ENCODE peak calls at places on chromosomes 4 and X, in six cellular contexts. E, I, T, N, O and P are unnamed samples. For H3K36me3, the result is how much of the 10 kb centered on the place peaks cover.

GRCh38 chrX:43655151-43655676 is 885 bp upstream of the MAOA start:
- DNase-seq in E (peak), I (peak), T (no peak), N (peak), O (peak), P (peak)

GRCh38 chr4:139552506-139552905 is 3.5 kb downstream of the SETD7 start:
- DNase-seq in E (no peak), I (no peak), T (no peak), N (no peak), O (no peak), P (no peak)

GRCh38 chr4:7263166-7263565 is 70.8 kb downstream of the SORCS2 start:
- DNase-seq in E (no peak), I (no peak), T (no peak), N (no peak), O (no peak), P (peak)

GRCh38 chrX:136936183-136936549 is 55.6 kb upstream of the RBMX start:
- DNase-seq in E (no peak), I (no peak), T (no peak), N (no peak), O (no peak), P (no peak)

GRCh38 chrX:25198891-25199290 is 183.1 kb upstream of the ARX start:
- DNase-seq in E (no peak), I (no peak), T (no peak), N (no peak), O (no peak), P (no peak)

GRCh38 chrX:1444896-1445480 is 7.7 kb downstream of the ASMTL start:
- DNase-seq in E (no peak), I (peak), T (no peak), N (no peak), O (no peak), P (no peak)

GRCh38 chr4:62898115-62898514 is 1511.1 kb downstream of the TECRL start:
- DNase-seq in E (no peak), I (no peak), T (no peak), N (no peak), O (no peak), P (no peak)

GRCh38 chr4:177393236-177393635 is 49.0 kb downstream of the AGA start:
- DNase-seq in E (no peak), I (no peak), T (no peak), N (no peak), O (no peak), P (no peak)

GRCh38 chrX:107775000-107775733 is 420 bp downstream of the TSC22D3 start:
- DNase-seq in E (peak), I (no peak), T (no peak), N (no peak), O (no peak), P (no peak)

GRCh38 chr4:90084277-90084966 is 42.8 kb upstream of the CCSER1 start:
- DNase-seq in E (no peak), I (no peak), T (no peak), N (no peak), O (no peak), P (no peak)

GRCh38 chr4:7710576-7711329 is 228.9 kb downstream of the AFAP1 start:
- DNase-seq in E (no peak), I (no peak), T (no peak), N (no peak), O (no peak), P (no peak)

GRCh38 chr4:153466637-153467153 is 535 bp downstream of the TMEM131L start:
- DNase-seq in E (no peak), I (peak), T (no peak), N (no peak), O (peak), P (no peak)

GRCh38 chr4:184911310-184911709 is 85.5 kb upstream of the ACSL1 start:
- DNase-seq in E (peak), I (no peak), T (no peak), N (peak), O (no peak), P (peak)

GRCh38 chr4:87570290-87570689 is 38.0 kb upstream of the DSPP start:
- DNase-seq in E (no peak), I (no peak), T (no peak), N (no peak), O (no peak), P (no peak)

GRCh38 chrX:132071260-132071659 is 48.2 kb downstream of the STK26 start:
- DNase-seq in E (no peak), I (no peak), T (peak), N (no peak), O (peak), P (peak)

GRCh38 chrX:57902633-57903032 is 7.6 kb downstream of the ZXDA start:
- DNase-seq in E (no peak), I (no peak), T (no peak), N (no peak), O (no peak), P (no peak)

GRCh38 chr4:139665690-139666529 is at the start of gene MGST2:
- DNase-seq in E (peak), I (peak), T (peak), N (peak), O (peak), P (peak)

GRCh38 chrX:76366972-76367371 is 60.5 kb upstream of the MAGEE1 start:
- DNase-seq in E (no peak), I (no peak), T (no peak), N (no peak), O (no peak), P (no peak)

GRCh38 chr4:87179751-87180150 is 40.7 kb downstream of the KLHL8 start:
- DNase-seq in E (no peak), I (no peak), T (no peak), N (peak), O (no peak), P (no peak)

GRCh38 chr4:33625762-33626161 is 2618.6 kb downstream of the ARAP2 start:
- DNase-seq in E (no peak), I (no peak), T (no peak), N (no peak), O (no peak), P (no peak)

GRCh38 chr4:95949136-95949765 is 109.4 kb downstream of the PDHA2 start:
- DNase-seq in E (no peak), I (no peak), T (no peak), N (peak), O (no peak), P (no peak)

GRCh38 chrX:114134465-114134864 is 449.4 kb upstream of the HTR2C start:
- DNase-seq in E (no peak), I (no peak), T (no peak), N (no peak), O (no peak), P (peak)

GRCh38 chrX:23902419-23902818 is 5.3 kb downstream of the APOO start:
- DNase-seq in E (peak), I (no peak), T (peak), N (peak), O (peak), P (peak)

GRCh38 chr4:143559757-143560147 is 46.2 kb downstream of the SMARCA5 start:
- DNase-seq in E (no peak), I (no peak), T (no peak), N (no peak), O (peak), P (no peak)

GRCh38 chr4:128675083-128675482 is 134.4 kb upstream of the JADE1 start:
- DNase-seq in E (no peak), I (no peak), T (no peak), N (no peak), O (no peak), P (no peak)

GRCh38 chr4:10765386-10765785 is 80.8 kb upstream of the CLNK start:
- DNase-seq in E (no peak), I (no peak), T (no peak), N (no peak), O (no peak), P (no peak)

GRCh38 chrX:136476501-136476900 is 11.2 kb upstream of the BRS3 start:
- DNase-seq in E (no peak), I (no peak), T (no peak), N (no peak), O (no peak), P (no peak)

GRCh38 chrX:73850124-73851013 is 287.4 kb downstream of the CHIC1 start:
- DNase-seq in E (peak), I (peak), T (peak), N (peak), O (peak), P (peak)

GRCh38 chr4:24089831-24090531 is 200.1 kb upstream of the PPARGC1A start:
- DNase-seq in E (no peak), I (no peak), T (no peak), N (peak), O (no peak), P (peak)

GRCh38 chr4:171812377-171813194 is 618 bp upstream of the GALNTL6 start:
- DNase-seq in E (no peak), I (no peak), T (no peak), N (no peak), O (peak), P (no peak)

GRCh38 chr4:142974331-142974730 is 128.2 kb upstream of the INPP4B start:
- DNase-seq in E (no peak), I (no peak), T (no peak), N (no peak), O (no peak), P (no peak)

GRCh38 chr4:155047755-155048154 is 160.7 kb upstream of the NPY2R start:
- DNase-seq in E (no peak), I (no peak), T (no peak), N (peak), O (no peak), P (peak)

GRCh38 chrX:19776753-19777152 is 110.6 kb downstream of the SH3KBP1 start:
- DNase-seq in E (no peak), I (no peak), T (no peak), N (no peak), O (no peak), P (no peak)

GRCh38 chrX:147962476-147962875 is 18.7 kb upstream of the FMR1NB start:
- DNase-seq in E (no peak), I (no peak), T (no peak), N (no peak), O (no peak), P (peak)

GRCh38 chrX:65999563-66000148 is 40.2 kb downstream of the VSIG4 start:
- DNase-seq in E (no peak), I (no peak), T (peak), N (no peak), O (no peak), P (no peak)

GRCh38 chrX:129981752-129982299 is 609 bp upstream of the BCORL1 start:
- DNase-seq in E (no peak), I (peak), T (peak), N (no peak), O (peak), P (no peak)

GRCh38 chrX:129981207-129981553 is 1.3 kb upstream of the BCORL1 start:
- DNase-seq in E (no peak), I (no peak), T (no peak), N (no peak), O (no peak), P (no peak)

GRCh38 chrX:129980540-129981206 is 1.8 kb upstream of the BCORL1 start:
- DNase-seq in E (peak), I (peak), T (no peak), N (no peak), O (peak), P (no peak)

GRCh38 chrX:129979207-129979920 is 3.1 kb upstream of the BCORL1 start:
- DNase-seq in E (no peak), I (no peak), T (no peak), N (no peak), O (no peak), P (no peak)

GRCh38 chrX:129980043-129980442 is 2.4 kb upstream of the BCORL1 start:
- DNase-seq in E (peak), I (peak), T (no peak), N (no peak), O (peak), P (no peak)
- H3K4me3 ChIP-seq in E (peak), I (no peak), T (no peak), N (peak), O (no peak), P (no peak)

GRCh38 chr4:79078339-79078738 is 139.1 kb upstream of the PAQR3 start:
- DNase-seq in E (peak), I (peak), T (no peak), N (no peak), O (no peak), P (no peak)

GRCh38 chr4:79074040-79074439 is 134.8 kb upstream of the PAQR3 start:
- DNase-seq in E (no peak), I (no peak), T (no peak), N (no peak), O (no peak), P (no peak)

GRCh38 chr4:79073471-79073870 is 134.2 kb upstream of the PAQR3 start:
- DNase-seq in E (no peak), I (no peak), T (no peak), N (no peak), O (no peak), P (no peak)
- H3K36me3 ChIP-seq in E (under half), I (under half), T (under half), N (under half), O (under half), P (under half)

GRCh38 chrX:7690842-7691241 is 152.1 kb upstream of the VCX start:
- DNase-seq in E (no peak), I (no peak), T (no peak), N (no peak), O (no peak), P (no peak)

GRCh38 chrX:7689791-7690412 is 153.1 kb upstream of the VCX start:
- DNase-seq in E (no peak), I (no peak), T (no peak), N (no peak), O (no peak), P (peak)
- TF ChIP-seq CTCF in E (no peak), I (no peak), T (no peak), N (no peak), O (no peak), P (no peak)

DNA sequence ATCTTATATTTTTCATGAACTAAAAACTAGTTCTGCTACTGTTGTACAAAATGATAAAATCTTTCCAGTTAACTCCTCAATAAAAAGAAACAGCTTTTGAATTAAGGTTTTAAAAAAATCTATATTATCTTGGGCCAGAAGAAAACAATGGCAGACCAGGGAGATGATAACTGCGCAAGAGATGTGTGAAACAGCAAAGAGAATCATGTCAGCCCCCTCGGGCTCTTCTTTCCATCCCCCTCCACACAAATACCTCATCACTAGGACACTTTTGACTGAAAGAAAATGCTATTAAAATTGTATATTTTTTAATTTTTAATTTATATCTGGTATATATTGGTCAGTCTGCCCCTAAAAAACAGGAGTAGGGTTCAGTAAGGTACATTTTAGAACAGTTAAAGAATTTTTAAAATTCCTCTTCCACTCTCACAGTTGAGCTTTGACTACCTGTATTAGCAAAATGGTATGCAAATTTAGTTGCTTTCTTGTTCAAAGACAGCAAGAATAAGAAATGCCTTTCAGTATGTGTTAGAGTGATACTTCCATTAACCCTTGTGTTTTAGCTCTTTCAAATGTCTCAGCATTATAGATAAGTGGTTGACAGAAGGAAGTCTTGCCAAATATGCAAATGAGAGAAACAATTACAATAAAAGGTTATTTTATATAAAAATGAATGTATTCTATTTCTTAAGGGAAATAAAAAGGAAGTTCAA is 36.4 kb upstream of the LCORL start:
- DNase-seq in E (no peak), I (no peak), T (no peak), N (no peak), O (no peak), P (no peak)
- H3K4me3 ChIP-seq in E (no peak), I (no peak), T (no peak), N (no peak), O (no peak), P (no peak)

DNA sequence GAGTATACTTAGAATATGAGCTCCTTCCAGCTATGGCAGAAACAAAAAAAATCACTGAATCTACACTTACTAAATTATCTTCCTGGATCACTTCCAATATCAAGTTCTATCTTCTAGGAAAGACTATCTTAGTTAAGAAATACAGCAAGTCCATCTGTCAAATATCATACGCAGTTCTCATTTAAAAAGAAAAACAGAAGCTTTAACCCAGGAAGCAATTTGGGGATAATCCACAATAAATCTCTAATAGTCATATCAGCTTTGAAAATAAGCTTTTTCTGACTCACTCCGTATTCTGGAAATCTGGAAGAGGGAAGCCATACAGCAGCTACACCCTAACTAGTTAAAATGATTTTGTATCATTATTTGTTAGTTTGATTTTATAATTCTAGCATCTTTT is 37.2 kb downstream of the NFXL1 start:
- DNase-seq in E (no peak), I (no peak), T (no peak), N (no peak), O (no peak), P (no peak)
- H3K36me3 ChIP-seq in E (under half), I (under half), T (half or more), N (under half), O (half or more), P (under half)

GRCh38 chr4:107757860-107758476 is 37.9 kb upstream of the PAPSS1 start:
- DNase-seq in E (no peak), I (no peak), T (peak), N (no peak), O (peak), P (peak)
- TF ChIP-seq CTCF in E (peak), I (peak), T (peak), N (no peak), O (peak), P (peak)

DNA sequence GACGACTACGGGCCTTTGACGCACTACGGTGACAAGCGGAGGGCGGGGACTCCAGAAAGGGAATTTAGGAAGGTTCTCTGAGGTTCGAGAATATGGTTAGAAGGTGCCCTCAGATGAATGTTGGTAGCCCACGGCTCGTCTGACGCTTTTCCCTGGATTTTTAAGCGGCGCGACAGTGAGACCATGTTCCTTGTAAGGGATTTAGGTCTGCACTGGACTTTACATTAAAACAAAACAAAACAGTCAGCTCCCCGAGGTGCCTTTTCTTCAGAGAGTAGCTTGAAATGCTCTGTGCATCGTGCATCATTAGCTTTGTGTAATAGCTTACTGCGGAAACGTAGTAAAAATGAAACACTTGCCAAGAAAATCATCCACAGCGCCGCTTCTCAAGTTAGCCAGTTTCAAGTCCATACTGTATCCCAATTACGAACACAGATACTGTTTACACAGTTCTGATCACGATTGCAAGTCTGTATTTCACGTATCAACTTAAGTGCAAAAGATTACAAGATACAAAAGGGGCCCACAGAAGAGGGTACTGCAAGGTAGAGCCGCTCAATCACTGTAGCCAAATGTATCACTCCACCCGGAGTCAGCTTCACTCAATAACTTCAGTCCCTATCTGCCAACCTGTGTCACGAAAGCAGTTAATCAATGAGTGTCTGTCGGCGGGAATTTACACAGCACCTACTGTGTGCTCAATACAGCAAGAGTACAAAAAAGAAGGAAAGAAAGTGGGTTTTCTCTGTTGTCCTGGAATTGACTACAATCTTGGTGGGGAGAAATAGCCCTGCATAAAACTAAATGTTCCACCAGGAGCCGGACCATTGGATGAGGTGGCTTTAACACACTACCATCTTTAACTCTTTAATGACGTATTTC is 525 bp upstream of the NKRF start:
- DNase-seq in E (no peak), I (no peak), T (no peak), N (no peak), O (no peak), P (peak)
- H3K4me3 ChIP-seq in E (peak), I (peak), T (peak), N (peak), O (peak), P (peak)